ENCODE peak calls at places on chromosomes 5 and 9, in four cellular contexts. K is H9, V is right cardiac atrium, W is nephron progenitor cell. Z is an unnamed sample.

GRCh38 chr9:69168709-69169217 is 5.3 kb upstream of the TJP2 start:
- DNase-seq in W (no peak), V (no peak), K (peak; percentile 63), Z (peak; percentile 82)

GRCh38 chr5:132475531-132475930 is 15.0 kb downstream of the IRF1 start:
- DNase-seq in K (no peak), V (no peak), W (no peak), Z (no peak)

GRCh38 chr5:73945505-73945904 is 319.5 kb downstream of the ARHGEF28 start:
- DNase-seq in K (no peak), W (no peak), V (no peak), Z (no peak)

GRCh38 chr5:64887910-64888309 is 119.2 kb downstream of the CWC27 start:
- DNase-seq in V (no peak), W (no peak), K (no peak), Z (no peak)

GRCh38 chr9:100937377-100937776 is 91.2 kb upstream of the PLPPR1 start:
- DNase-seq in K (no peak), V (no peak), W (no peak), Z (no peak)

GRCh38 chr5:16992444-16992843 is 56.4 kb upstream of the MYO10 start:
- DNase-seq in K (no peak), W (no peak), V (no peak), Z (no peak)

GRCh38 chr5:62778327-62779009 is 199.8 kb downstream of the LRRC70 start:
- DNase-seq in K (no peak), W (no peak), V (no peak), Z (no peak)

GRCh38 chr5:159163027-159163699 is 46.2 kb downstream of the RNF145 start:
- DNase-seq in K (no peak), W (no peak), V (no peak), Z (peak; percentile 85)

GRCh38 chr5:4989121-4989520 is 151.0 kb upstream of the ADAMTS16 start:
- DNase-seq in W (no peak), V (no peak), K (no peak), Z (no peak)